ENCODE peak calls at places on chromosomes 11 and 22, in nine cellular contexts. D is GM23248, P is PC-3, F is GM23338, T is SK-N-SH, U is neural progenitor cell, V is HCT116, X is MM.1S, A is hepatocyte. M is an unnamed sample.

GRCh38 chr11:125091247-125091876 is 20.1 kb downstream of the TMEM218 start:
- DNase-seq in P (peak; percentile 62), V (no peak), A (peak; percentile 80), U (peak; percentile 89), D (peak; percentile 74), X (no peak), T (peak; percentile 90), F (peak; percentile 87), M (peak; percentile 62)

GRCh38 chr11:62322524-62322923 is 14.7 kb upstream of the ASRGL1 start:
- DNase-seq in X (no peak), T (no peak), A (peak; percentile 45), U (no peak), P (no peak), D (no peak), V (no peak), F (no peak), M (no peak)

GRCh38 chr11:1516273-1517067 is 29.9 kb upstream of the MOB2 start:
- DNase-seq in T (peak; percentile 39), A (no peak), P (peak; percentile 13), X (no peak), U (no peak), F (no peak), D (peak; percentile 40), V (no peak), M (no peak)

GRCh38 chr22:23263651-23264555 is 83.6 kb downstream of the BCR start:
- DNase-seq in T (no peak), F (no peak), A (no peak), X (no peak), V (no peak), U (no peak), P (no peak), D (no peak), M (peak; percentile 83)

GRCh38 chr22:24985824-24986214 is 33.3 kb downstream of the KIAA1671 start:
- DNase-seq in U (no peak), A (no peak), X (no peak), V (no peak), F (no peak), P (peak; percentile 77), T (no peak), D (peak; percentile 27), M (no peak)

GRCh38 chr11:61193596-61193995 is 9.7 kb upstream of the PGA3 start:
- DNase-seq in X (no peak), F (peak; percentile 31), P (no peak), U (no peak), T (peak; percentile 45), D (no peak), V (no peak), A (no peak), M (no peak)

GRCh38 chr11:66336234-66337102 is at the start of gene RIN1:
- DNase-seq in T (peak; percentile 94), D (peak; percentile 98), U (peak; percentile 84), V (peak; percentile 82), F (peak; percentile 88), X (no peak), P (peak; percentile 95), A (peak; percentile 85), M (peak; percentile 39)

GRCh38 chr11:113874096-113874919 is 1.1 kb downstream of the USP28 start:
- DNase-seq in U (no peak), X (no peak), T (no peak), P (no peak), A (no peak), D (peak; percentile 51), V (no peak), F (peak; percentile 39), M (no peak)

GRCh38 chr11:26551186-26551801 is 20.8 kb downstream of the MUC15 start:
- DNase-seq in F (no peak), A (no peak), T (no peak), D (peak; percentile 27), P (peak; percentile 12), X (peak; percentile 42), V (no peak), U (no peak), M (no peak)

GRCh38 chr11:35330924-35331323 is 88.4 kb downstream of the SLC1A2 start:
- DNase-seq in A (no peak), V (no peak), U (no peak), F (no peak), T (no peak), D (no peak), X (peak; percentile 50), P (no peak), M (no peak)

GRCh38 chr22:46055176-46055850 is 78.4 kb upstream of the WNT7B start:
- DNase-seq in P (peak; percentile 28), A (no peak), V (no peak), D (peak; percentile 72), U (no peak), T (peak; percentile 51), X (no peak), F (no peak), M (peak; percentile 35)

GRCh38 chr11:58923300-58923788 is 15.9 kb upstream of the GLYATL1 start:
- DNase-seq in F (peak; percentile 92), A (peak; percentile 60), T (peak; percentile 13), U (peak; percentile 70), P (peak; percentile 84), D (peak; percentile 52), V (peak; percentile 54), X (peak; percentile 75), M (peak; percentile 67)

GRCh38 chr11:123640029-123640428 is 14.4 kb downstream of the SCN3B start:
- DNase-seq in T (no peak), V (no peak), F (no peak), A (no peak), U (no peak), D (no peak), X (no peak), P (no peak), M (no peak)

GRCh38 chr22:29344137-29344536 is 28.6 kb upstream of the RASL10A start:
- DNase-seq in P (peak; percentile 96), F (no peak), D (peak; percentile 90), T (peak; percentile 76), U (no peak), X (no peak), V (peak; percentile 86), A (peak; percentile 61), M (no peak)

GRCh38 chr22:29254283-29254653 is 13.5 kb downstream of the RHBDD3 start:
- DNase-seq in P (no peak), D (no peak), U (no peak), V (no peak), T (peak; percentile 15), A (no peak), X (no peak), F (no peak), M (no peak)

GRCh38 chr11:62337682-62338181 is 484 bp downstream of the ASRGL1 start:
- DNase-seq in T (peak; percentile 76), D (peak; percentile 38), X (no peak), V (no peak), U (peak; percentile 58), P (peak; percentile 59), F (peak; percentile 68), A (peak; percentile 55), M (no peak)

GRCh38 chr11:1419811-1420210 is 30.1 kb downstream of the BRSK2 start:
- DNase-seq in X (no peak), A (no peak), P (no peak), D (no peak), U (no peak), V (no peak), F (no peak), T (no peak), M (no peak)

DNA sequence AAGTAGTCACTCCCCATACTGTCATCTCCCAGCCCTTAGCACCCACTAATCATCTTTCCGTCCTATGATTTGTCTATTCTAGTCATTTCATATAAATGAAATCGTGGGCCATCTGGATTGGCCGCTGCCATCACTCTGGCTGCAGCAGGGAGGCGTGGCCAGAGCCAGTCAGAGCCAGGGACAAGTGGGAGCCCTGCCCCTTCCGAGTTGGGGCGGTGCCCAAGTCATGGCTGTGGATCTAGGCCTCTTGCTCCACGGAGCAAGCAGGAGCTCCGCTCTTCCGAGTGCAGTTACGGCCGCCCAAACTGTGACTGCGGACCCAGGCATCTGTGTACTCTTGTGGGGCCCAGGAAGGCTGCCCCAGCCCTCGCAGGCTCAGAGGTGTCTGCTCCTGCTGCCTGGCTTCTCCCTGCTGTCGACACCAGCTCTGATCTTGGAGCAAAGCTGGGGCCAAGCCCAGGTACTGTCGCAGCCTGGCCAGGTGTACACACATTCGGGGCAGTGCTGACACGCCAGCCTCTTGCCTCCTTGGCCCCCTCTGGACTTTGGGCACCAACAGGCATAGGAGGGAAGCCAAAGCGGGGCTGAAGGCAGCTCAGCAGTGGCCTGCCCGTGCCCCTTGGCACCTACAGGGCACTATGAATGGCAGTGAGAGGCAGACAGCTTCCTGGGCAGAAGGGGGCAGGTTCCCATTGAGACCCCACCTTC is 8.4 kb downstream of the MRPL48 start:
- DNase-seq in U (peak; percentile 26), A (no peak), X (no peak), V (no peak), P (no peak), D (no peak), F (peak; percentile 57), T (peak; percentile 45), M (no peak)
- TF ChIP-seq EZH2phosphoT487 in U (no peak), A (no peak), X (no peak), V (no peak), P (no peak), D (no peak), F (no peak), T (no peak), M (no peak)

DNA sequence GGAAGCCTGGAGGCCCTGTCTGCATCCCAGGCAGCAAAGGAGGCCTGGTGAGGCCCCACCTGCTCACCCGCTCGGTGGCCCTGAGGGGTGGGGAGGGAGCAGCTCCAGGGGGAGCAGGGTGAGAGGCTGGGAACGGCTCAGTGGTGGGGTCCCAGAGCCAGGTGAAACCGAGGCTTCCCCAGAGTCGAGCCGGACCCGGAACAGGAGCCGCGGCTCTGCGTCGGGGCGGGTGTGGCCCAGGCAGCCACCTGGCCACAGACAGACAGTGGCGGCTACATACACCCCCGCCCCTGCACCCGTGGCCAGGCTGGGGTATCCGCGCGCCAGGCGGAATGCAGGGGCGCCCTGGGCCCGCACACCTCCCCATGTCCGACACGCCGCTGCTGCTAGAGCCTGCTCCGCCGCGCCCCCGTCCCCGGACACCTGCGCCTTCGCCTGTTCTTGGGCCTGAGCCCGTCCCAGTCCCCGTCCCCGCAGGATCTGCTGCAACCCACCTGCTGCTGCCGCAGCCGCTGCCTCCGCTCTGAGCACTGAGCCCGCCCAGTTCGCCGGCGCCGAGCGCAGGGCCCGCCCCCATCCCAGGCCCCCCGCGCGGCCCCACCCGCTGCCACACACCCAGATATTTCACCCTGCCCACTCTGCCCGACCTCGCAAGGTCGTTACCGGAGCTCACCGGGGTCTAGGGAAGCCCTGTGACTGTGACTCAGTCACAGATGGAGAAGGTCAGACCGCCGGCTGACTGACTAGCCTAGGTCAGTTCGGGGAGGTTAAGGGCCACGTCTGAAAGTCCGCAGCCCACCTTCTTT is at the start of gene SLC7A4:
- DNase-seq in X (no peak), F (peak; percentile 51), V (no peak), P (no peak), A (peak; percentile 68), T (peak; percentile 64), U (peak; percentile 59), D (no peak), M (no peak)
- H2AFZ ChIP-seq in X (no peak within 1 kb of the TSS), F (peak within 1 kb of the TSS; percentile 100), V (no peak within 1 kb of the TSS), P (no peak within 1 kb of the TSS), A (peak within 1 kb of the TSS; percentile 63), T (no peak within 1 kb of the TSS), U (peak within 1 kb of the TSS; percentile 81), D (no peak within 1 kb of the TSS), M (no peak within 1 kb of the TSS)

GRCh38 chr11:63713776-63714175 is 32.5 kb downstream of the RTN3 start:
- DNase-seq in V (no peak), D (no peak), P (no peak), F (no peak), A (no peak), U (no peak), T (no peak), X (no peak), M (no peak)
- H3K79me2 ChIP-seq in V (peaks cover 71% of the 10 kb centered on the region), D (peaks cover 97% of the 10 kb centered on the region), P (peaks cover 70% of the 10 kb centered on the region), F (peaks cover 99% of the 10 kb centered on the region), A (peaks cover 76% of the 10 kb centered on the region), U (peaks cover 100% of the 10 kb centered on the region), T (peaks cover 32% of the 10 kb centered on the region), X (peaks cover 76% of the 10 kb centered on the region), M (peaks cover 16% of the 10 kb centered on the region)

GRCh38 chr22:19175026-19175601 is 3.4 kb downstream of the SLC25A1 start:
- DNase-seq in P (no peak), A (peak; percentile 3), V (no peak), X (no peak), F (no peak), D (no peak), U (peak; percentile 1), T (no peak), M (no peak)
- TF ChIP-seq EZH2phosphoT487 in P (no peak), A (no peak), V (no peak), X (no peak), F (no peak), D (no peak), U (no peak), T (no peak), M (no peak)